ENCODE peak calls at places on chromosome 12, in five cellular contexts. One of them, this sample, is unnamed. For H3K4me1, the result is how much of the 10 kb centered on the place peaks cover.

GRCh38 chr12:5438671-5439200 is 6.8 kb downstream of the NTF3 start:
- DNase-seq in stomach: no peak
- DNase-seq in psoas muscle: no peak
- DNase-seq in lung: no peak
- DNase-seq in cardiac muscle cell: no peak
- DNase-seq in this sample: no peak

GRCh38 chr12:7907009-7907408 is 29.0 kb downstream of the SLC2A3 start:
- DNase-seq in stomach: peak
- DNase-seq in psoas muscle: no peak
- DNase-seq in lung: no peak
- DNase-seq in cardiac muscle cell: peak
- DNase-seq in this sample: no peak

GRCh38 chr12:115872212-115872611 is 405.3 kb downstream of the MED13L start:
- DNase-seq in stomach: no peak
- DNase-seq in psoas muscle: no peak
- DNase-seq in lung: no peak
- DNase-seq in cardiac muscle cell: no peak
- DNase-seq in this sample: no peak

GRCh38 chr12:124527861-124528561 is 39.4 kb downstream of the NCOR2 start:
- DNase-seq in stomach: no peak
- DNase-seq in psoas muscle: no peak
- DNase-seq in lung: no peak
- DNase-seq in cardiac muscle cell: no peak
- DNase-seq in this sample: no peak

GRCh38 chr12:131853832-131854797 is 25.9 kb downstream of the MMP17 start:
- DNase-seq in stomach: no peak
- DNase-seq in psoas muscle: no peak
- DNase-seq in lung: no peak
- DNase-seq in cardiac muscle cell: no peak
- DNase-seq in this sample: no peak

GRCh38 chr12:34340534-34341361 is 318.5 kb downstream of the ALG10 start:
- DNase-seq in stomach: no peak
- DNase-seq in psoas muscle: no peak
- DNase-seq in lung: no peak
- DNase-seq in cardiac muscle cell: no peak
- DNase-seq in this sample: no peak

GRCh38 chr12:11535127-11535526 is 114.3 kb upstream of the ETV6 start:
- DNase-seq in stomach: no peak
- DNase-seq in psoas muscle: no peak
- DNase-seq in lung: no peak
- DNase-seq in cardiac muscle cell: no peak
- DNase-seq in this sample: no peak

GRCh38 chr12:45648070-45648469 is 81.4 kb upstream of the ARID2 start:
- DNase-seq in stomach: peak
- DNase-seq in psoas muscle: peak
- DNase-seq in lung: no peak
- DNase-seq in cardiac muscle cell: no peak
- DNase-seq in this sample: no peak

GRCh38 chr12:68374315-68374982 is 42.3 kb upstream of the MDM1 start:
- DNase-seq in stomach: peak
- DNase-seq in psoas muscle: no peak
- DNase-seq in lung: no peak
- DNase-seq in cardiac muscle cell: no peak
- DNase-seq in this sample: no peak

GRCh38 chr12:123900898-123901376 is 71.7 kb downstream of the CCDC92 start:
- DNase-seq in stomach: no peak
- DNase-seq in psoas muscle: no peak
- DNase-seq in lung: no peak
- DNase-seq in cardiac muscle cell: peak
- DNase-seq in this sample: no peak

GRCh38 chr12:27333311-27334009 is 824 bp downstream of the BMAL2 start:
- DNase-seq in stomach: peak
- DNase-seq in psoas muscle: peak
- DNase-seq in lung: no peak
- DNase-seq in cardiac muscle cell: no peak
- DNase-seq in this sample: no peak

GRCh38 chr12:58639323-58639934 is 280.9 kb downstream of the LRIG3 start:
- DNase-seq in stomach: no peak
- DNase-seq in psoas muscle: no peak
- DNase-seq in lung: no peak
- DNase-seq in cardiac muscle cell: peak
- DNase-seq in this sample: no peak

GRCh38 chr12:31970199-31970598 is 11.0 kb downstream of the RESF1 start:
- DNase-seq in stomach: no peak
- DNase-seq in psoas muscle: no peak
- DNase-seq in lung: no peak
- DNase-seq in cardiac muscle cell: no peak
- DNase-seq in this sample: no peak

GRCh38 chr12:72274926-72275325 is 2.8 kb downstream of the TRHDE start:
- DNase-seq in stomach: no peak
- DNase-seq in psoas muscle: no peak
- DNase-seq in lung: no peak
- DNase-seq in cardiac muscle cell: peak
- DNase-seq in this sample: no peak

GRCh38 chr12:11702959-11703358 is 53.5 kb downstream of the ETV6 start:
- DNase-seq in stomach: no peak
- DNase-seq in psoas muscle: no peak
- DNase-seq in lung: no peak
- DNase-seq in cardiac muscle cell: no peak
- DNase-seq in this sample: no peak

GRCh38 chr12:78470354-78471195 is 394.0 kb upstream of the SYT1 start:
- DNase-seq in stomach: no peak
- DNase-seq in psoas muscle: no peak
- DNase-seq in lung: no peak
- DNase-seq in cardiac muscle cell: peak
- DNase-seq in this sample: no peak

GRCh38 chr12:67772276-67773169 is 124.0 kb downstream of the DYRK2 start:
- DNase-seq in stomach: no peak
- DNase-seq in psoas muscle: no peak
- DNase-seq in lung: no peak
- DNase-seq in cardiac muscle cell: peak
- DNase-seq in this sample: no peak

GRCh38 chr12:120399531-120399930 is 30.6 kb upstream of the MSI1 start:
- DNase-seq in stomach: no peak
- DNase-seq in psoas muscle: no peak
- DNase-seq in lung: no peak
- DNase-seq in cardiac muscle cell: peak
- DNase-seq in this sample: no peak

GRCh38 chr12:40253936-40254335 is 29.1 kb downstream of the LRRK2 start:
- DNase-seq in stomach: no peak
- DNase-seq in psoas muscle: no peak
- DNase-seq in lung: no peak
- DNase-seq in cardiac muscle cell: peak
- DNase-seq in this sample: no peak

GRCh38 chr12:70741266-70741665 is 104.0 kb upstream of the PTPRB start:
- DNase-seq in stomach: no peak
- DNase-seq in psoas muscle: no peak
- DNase-seq in lung: no peak
- DNase-seq in cardiac muscle cell: no peak
- DNase-seq in this sample: no peak

GRCh38 chr12:89427508-89428156 is 75.3 kb upstream of the DUSP6 start:
- DNase-seq in stomach: no peak
- DNase-seq in psoas muscle: no peak
- DNase-seq in lung: no peak
- DNase-seq in cardiac muscle cell: no peak
- DNase-seq in this sample: no peak

GRCh38 chr12:105084251-105085250 is at the start of gene ALDH1L2:
- DNase-seq in stomach: peak
- DNase-seq in psoas muscle: peak
- DNase-seq in lung: peak
- DNase-seq in cardiac muscle cell: peak
- DNase-seq in this sample: peak

GRCh38 chr12:27460471-27460978 is 14.0 kb downstream of the SMCO2 start:
- DNase-seq in stomach: no peak
- DNase-seq in psoas muscle: no peak
- DNase-seq in lung: no peak
- DNase-seq in cardiac muscle cell: peak
- DNase-seq in this sample: no peak

GRCh38 chr12:91492648-91493047 is 310.0 kb upstream of the DCN start:
- DNase-seq in stomach: no peak
- DNase-seq in psoas muscle: no peak
- DNase-seq in lung: no peak
- DNase-seq in cardiac muscle cell: no peak
- DNase-seq in this sample: no peak

GRCh38 chr12:126668538-126668937 is 1598.4 kb upstream of the TMEM132C start:
- DNase-seq in stomach: no peak
- DNase-seq in psoas muscle: no peak
- DNase-seq in lung: no peak
- DNase-seq in cardiac muscle cell: peak
- DNase-seq in this sample: no peak

GRCh38 chr12:18135086-18135485 is 45.1 kb upstream of the RERGL start:
- DNase-seq in stomach: no peak
- DNase-seq in psoas muscle: no peak
- DNase-seq in lung: no peak
- DNase-seq in cardiac muscle cell: peak
- DNase-seq in this sample: no peak

GRCh38 chr12:68580911-68581310 is 29.8 kb upstream of the RAP1B start:
- DNase-seq in stomach: no peak
- DNase-seq in psoas muscle: no peak
- DNase-seq in lung: no peak
- DNase-seq in cardiac muscle cell: no peak
- DNase-seq in this sample: no peak

GRCh38 chr12:54624316-54625279 is 10.1 kb downstream of the LACRT start:
- DNase-seq in stomach: no peak
- DNase-seq in psoas muscle: no peak
- DNase-seq in lung: no peak
- DNase-seq in cardiac muscle cell: peak
- DNase-seq in this sample: no peak

GRCh38 chr12:20006856-20007255 is 361.5 kb upstream of the PDE3A start:
- DNase-seq in stomach: no peak
- DNase-seq in psoas muscle: no peak
- DNase-seq in lung: no peak
- DNase-seq in cardiac muscle cell: no peak
- DNase-seq in this sample: no peak

GRCh38 chr12:24595652-24596235 is 353.2 kb downstream of the BCAT1 start:
- DNase-seq in stomach: no peak
- DNase-seq in psoas muscle: no peak
- DNase-seq in lung: no peak
- DNase-seq in cardiac muscle cell: peak
- DNase-seq in this sample: no peak
- TF ChIP-seq CTCF in stomach: peak
- TF ChIP-seq CTCF in psoas muscle: no peak
- TF ChIP-seq CTCF in lung: no peak
- TF ChIP-seq CTCF in cardiac muscle cell: peak
- TF ChIP-seq CTCF in this sample: peak

DNA sequence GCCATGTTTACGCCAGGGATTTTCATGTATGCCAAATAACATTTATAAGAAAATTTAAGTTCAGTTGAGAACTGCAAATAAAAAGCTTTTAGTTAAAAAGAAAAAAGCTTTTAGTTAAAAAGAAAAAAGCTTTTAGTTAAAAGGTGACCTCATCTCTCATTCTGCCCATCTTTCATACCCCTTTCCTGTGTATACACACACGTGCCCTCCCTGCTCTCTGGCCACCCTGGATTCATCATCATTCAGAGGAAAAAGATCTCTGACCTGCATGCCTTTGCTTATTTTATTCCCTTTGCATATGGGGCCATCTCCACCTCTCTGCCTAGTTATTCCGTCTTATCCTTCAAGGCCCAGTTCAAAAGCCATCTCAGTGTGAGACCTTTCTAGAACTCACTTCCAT is 38.1 kb upstream of the CDK17 start:
- DNase-seq in stomach: no peak
- DNase-seq in psoas muscle: no peak
- DNase-seq in lung: no peak
- DNase-seq in cardiac muscle cell: no peak
- DNase-seq in this sample: no peak
- H3K27ac ChIP-seq in stomach: no peak
- H3K27ac ChIP-seq in psoas muscle: no peak
- H3K27ac ChIP-seq in lung: no peak
- H3K27ac ChIP-seq in cardiac muscle cell: no peak
- H3K27ac ChIP-seq in this sample: no peak

GRCh38 chr12:55838361-55838760 is 4.4 kb downstream of the MMP19 start:
- DNase-seq in stomach: no peak
- DNase-seq in psoas muscle: no peak
- DNase-seq in lung: no peak
- DNase-seq in cardiac muscle cell: no peak
- DNase-seq in this sample: no peak
- H3K4me1 ChIP-seq in stomach: under half
- H3K4me1 ChIP-seq in psoas muscle: under half
- H3K4me1 ChIP-seq in lung: under half
- H3K4me1 ChIP-seq in cardiac muscle cell: under half
- H3K4me1 ChIP-seq in this sample: under half

GRCh38 chr12:74415633-74416032 is 122.0 kb upstream of the ATXN7L3B start:
- DNase-seq in stomach: no peak
- DNase-seq in psoas muscle: no peak
- DNase-seq in lung: no peak
- DNase-seq in cardiac muscle cell: peak
- DNase-seq in this sample: no peak
- TF ChIP-seq CTCF in stomach: no peak
- TF ChIP-seq CTCF in psoas muscle: peak
- TF ChIP-seq CTCF in lung: no peak
- TF ChIP-seq CTCF in cardiac muscle cell: peak
- TF ChIP-seq CTCF in this sample: no peak

GRCh38 chr12:64893961-64894360 is 69.5 kb downstream of the TBC1D30 start:
- DNase-seq in stomach: no peak
- DNase-seq in psoas muscle: no peak
- DNase-seq in lung: no peak
- DNase-seq in cardiac muscle cell: peak
- DNase-seq in this sample: no peak
- H3K27ac ChIP-seq in stomach: no peak
- H3K27ac ChIP-seq in psoas muscle: no peak
- H3K27ac ChIP-seq in lung: no peak
- H3K27ac ChIP-seq in cardiac muscle cell: no peak
- H3K27ac ChIP-seq in this sample: no peak

GRCh38 chr12:4152145-4152795 is 121.3 kb upstream of the CCND2 start:
- DNase-seq in stomach: no peak
- DNase-seq in psoas muscle: no peak
- DNase-seq in lung: no peak
- DNase-seq in cardiac muscle cell: no peak
- DNase-seq in this sample: no peak
- H3K4me1 ChIP-seq in stomach: under half
- H3K4me1 ChIP-seq in psoas muscle: under half
- H3K4me1 ChIP-seq in lung: under half
- H3K4me1 ChIP-seq in cardiac muscle cell: under half
- H3K4me1 ChIP-seq in this sample: under half

DNA sequence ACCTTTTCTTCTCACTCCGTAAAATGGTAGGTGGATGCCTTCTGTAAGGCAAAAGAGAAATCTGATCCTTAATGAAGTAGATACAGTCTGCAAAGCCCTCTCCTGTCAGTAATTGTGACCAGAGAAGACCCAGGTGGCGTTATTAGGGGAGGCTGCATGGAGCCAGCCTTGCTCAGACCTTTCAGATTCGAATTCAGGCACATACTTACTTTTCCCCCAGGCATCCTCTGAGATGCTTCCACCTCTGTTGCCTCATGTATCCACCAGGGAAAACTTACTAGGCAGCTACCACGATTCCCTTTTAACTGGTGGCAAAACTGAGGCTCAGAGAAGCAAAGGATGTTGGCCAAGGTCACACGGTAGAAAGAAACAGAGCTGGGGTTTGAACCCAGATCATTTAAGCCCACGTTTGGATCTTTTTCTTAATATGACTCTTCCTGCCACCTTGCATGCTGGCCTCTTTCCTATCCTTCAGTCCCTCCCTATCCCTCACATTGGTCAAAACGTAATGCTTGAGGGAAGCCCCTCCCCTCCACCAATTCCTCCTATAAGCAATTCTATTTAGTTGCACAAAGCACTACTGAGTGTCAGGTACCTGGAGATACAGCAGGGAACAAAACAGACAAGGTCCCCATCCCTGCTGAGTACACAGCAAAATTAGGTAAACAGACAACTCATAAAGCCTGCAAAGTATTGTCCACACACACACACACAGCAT is 179.4 kb downstream of the KSR2 start:
- DNase-seq in stomach: no peak
- DNase-seq in psoas muscle: no peak
- DNase-seq in lung: no peak
- DNase-seq in cardiac muscle cell: no peak
- DNase-seq in this sample: no peak
- TF ChIP-seq CTCF in stomach: no peak
- TF ChIP-seq CTCF in psoas muscle: no peak
- TF ChIP-seq CTCF in lung: no peak
- TF ChIP-seq CTCF in cardiac muscle cell: no peak
- TF ChIP-seq CTCF in this sample: no peak